ENCODE peak calls at places on chromosomes 7 and 10, in nine cellular contexts. E is left ventricle myocardium inferior; W is heart left ventricle; M is stomach; H is fibroblast of lung; O is activated B cell treated with CpG ODN at 0.5 μM for 24 hours; X is lower leg skin; C is CD4-positive, alpha-beta T cell; U is heart right ventricle. K is an unnamed sample.

GRCh38 chr10:81704596-81704995 is 170.4 kb upstream of the NRG3 start:
- DNase-seq in X (no peak), E (no peak), W (no peak), H (no peak), U (no peak), C (no peak), O (no peak), M (no peak), K (no peak)

GRCh38 chr7:93115796-93116195 is 2.0 kb downstream of the SAMD9 start:
- DNase-seq in O (no peak), E (no peak), W (no peak), U (no peak), M (no peak), C (no peak), H (peak), X (no peak), K (no peak)

GRCh38 chr10:4851846-4852245 is 25.8 kb downstream of the AKR1E2 start:
- DNase-seq in W (no peak), U (peak), E (peak), O (no peak), X (no peak), C (no peak), M (peak), H (no peak), K (no peak)

GRCh38 chr7:156764016-156764669 is 123.6 kb downstream of the RNF32 start:
- DNase-seq in W (peak), U (peak), X (peak), H (peak), E (peak), C (no peak), O (no peak), M (peak), K (peak)

GRCh38 chr7:17009007-17009719 is 127.4 kb upstream of the AGR3 start:
- DNase-seq in E (no peak), X (no peak), W (no peak), M (no peak), C (no peak), O (no peak), H (peak), U (no peak), K (no peak)

GRCh38 chr7:142935941-142936565 is 2.5 kb upstream of the TRPV5 start:
- DNase-seq in X (no peak), H (no peak), O (no peak), M (no peak), W (no peak), C (no peak), E (no peak), U (no peak), K (no peak)

GRCh38 chr7:151018421-151019129 is 5.7 kb downstream of the ATG9B start:
- DNase-seq in E (no peak), M (peak), X (no peak), W (no peak), O (peak), U (no peak), H (no peak), C (no peak), K (no peak)

GRCh38 chr10:97826892-97827291 is 22.8 kb upstream of the GOLGA7B start:
- DNase-seq in O (no peak), H (no peak), U (no peak), W (no peak), M (no peak), X (no peak), C (no peak), E (no peak), K (no peak)

GRCh38 chr7:82325416-82325815 is 118.2 kb downstream of the CACNA2D1 start:
- DNase-seq in E (no peak), M (no peak), U (no peak), O (no peak), H (no peak), X (no peak), W (no peak), C (no peak), K (no peak)

GRCh38 chr10:103691723-103692380 is 163.5 kb downstream of the SH3PXD2A start:
- DNase-seq in M (no peak), H (no peak), C (no peak), X (no peak), U (no peak), E (no peak), W (peak), O (peak), K (no peak)

GRCh38 chr7:4549681-4550080 is 132.4 kb upstream of the FOXK1 start:
- DNase-seq in O (no peak), M (no peak), E (peak), W (peak), U (peak), C (no peak), H (no peak), X (no peak), K (no peak)

GRCh38 chr7:26292768-26293560 is 1.3 kb downstream of the SNX10 start:
- DNase-seq in U (no peak), O (no peak), E (no peak), H (no peak), W (no peak), X (no peak), C (no peak), M (no peak), K (no peak)

GRCh38 chr10:133346413-133346812 is 760 bp upstream of the PRAP1 start:
- DNase-seq in H (no peak), M (no peak), X (no peak), U (no peak), O (no peak), E (no peak), C (no peak), W (no peak), K (no peak)

GRCh38 chr10:32039745-32040144 is 16.5 kb downstream of the KIF5B start:
- DNase-seq in M (no peak), U (no peak), O (no peak), E (no peak), X (no peak), W (no peak), H (no peak), C (no peak), K (no peak)

GRCh38 chr7:149496642-149497391 is 792 bp downstream of the ZNF746 start:
- DNase-seq in O (peak), X (no peak), M (peak), U (peak), C (peak), E (peak), H (peak), W (peak), K (no peak)

GRCh38 chr7:26729150-26729772 is 135.1 kb downstream of the SKAP2 start:
- DNase-seq in X (no peak), H (no peak), O (no peak), C (no peak), M (no peak), E (no peak), U (no peak), W (no peak), K (no peak)

GRCh38 chr7:22481726-22482125 is 18.3 kb downstream of the STEAP1B start:
- DNase-seq in W (no peak), O (no peak), E (no peak), M (no peak), C (no peak), X (no peak), H (no peak), U (peak), K (no peak)

GRCh38 chr7:128266891-128267839 is 26.1 kb downstream of the LEP start:
- DNase-seq in E (peak), W (peak), U (peak), H (peak), C (no peak), X (peak), O (no peak), M (peak), K (peak)

GRCh38 chr10:12466701-12467100 is 117.4 kb downstream of the CAMK1D start:
- DNase-seq in M (no peak), C (no peak), E (no peak), X (no peak), H (peak), O (no peak), U (no peak), W (no peak), K (no peak)

GRCh38 chr7:105678811-105679495 is 97.7 kb upstream of the EFCAB10 start:
- DNase-seq in E (peak), X (peak), U (peak), W (peak), C (no peak), M (peak), O (peak), H (peak), K (no peak)

GRCh38 chr7:93160410-93160809 is 12.2 kb upstream of the SAMD9L start:
- DNase-seq in X (no peak), O (no peak), C (no peak), M (no peak), H (no peak), E (no peak), W (no peak), U (no peak), K (no peak)

DNA sequence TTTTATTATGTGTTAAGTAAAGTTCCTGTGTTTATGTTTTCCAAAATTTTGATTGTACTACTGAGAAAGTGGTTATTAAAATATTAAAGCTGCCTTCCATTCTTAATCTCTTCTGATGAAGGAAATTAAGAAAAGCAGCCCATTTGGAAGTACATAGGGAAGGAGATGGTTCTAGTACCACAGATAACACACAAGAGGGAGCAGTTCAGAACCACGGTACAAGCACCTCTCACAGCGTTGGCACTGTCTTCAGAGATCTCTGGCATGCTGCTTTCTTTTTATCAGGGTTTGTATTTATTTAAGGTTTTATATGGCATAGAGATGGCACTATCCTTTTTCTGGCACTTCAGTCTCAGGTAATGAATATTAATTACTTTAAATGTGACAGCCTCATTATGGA is 111.6 kb downstream of the PHTF2 start:
- DNase-seq in U (no peak), E (no peak), W (no peak), C (no peak), H (no peak), X (no peak), O (no peak), M (no peak), K (no peak)
- TF ChIP-seq CTCF in U (no peak), E (peak), W (no peak), C (no peak), H (peak), X (no peak), O (no peak), M (no peak), K (no peak)

GRCh38 chr10:125230251-125230650 is 69.9 kb upstream of the CTBP2 start:
- DNase-seq in U (no peak), E (no peak), H (peak), O (no peak), X (no peak), W (no peak), C (no peak), M (no peak), K (no peak)

GRCh38 chr10:125232841-125233240 is 72.5 kb upstream of the CTBP2 start:
- DNase-seq in X (no peak), W (no peak), U (no peak), O (no peak), C (no peak), M (no peak), H (no peak), E (no peak), K (no peak)

GRCh38 chr10:125227546-125227945 is 67.2 kb upstream of the CTBP2 start:
- DNase-seq in C (no peak), O (no peak), W (no peak), X (no peak), M (no peak), U (no peak), E (no peak), H (no peak), K (no peak)

GRCh38 chr10:125231813-125232475 is 71.6 kb upstream of the CTBP2 start:
- DNase-seq in H (no peak), X (no peak), M (no peak), E (no peak), C (no peak), O (no peak), W (no peak), U (no peak), K (no peak)

GRCh38 chr10:125231116-125231812 is 70.9 kb upstream of the CTBP2 start:
- DNase-seq in U (no peak), O (no peak), M (no peak), C (no peak), E (no peak), W (no peak), X (no peak), H (peak), K (peak)
- TF ChIP-seq CTCF in U (no peak), O (no peak), M (no peak), C (no peak), E (no peak), W (no peak), X (no peak), H (peak), K (no peak)

DNA sequence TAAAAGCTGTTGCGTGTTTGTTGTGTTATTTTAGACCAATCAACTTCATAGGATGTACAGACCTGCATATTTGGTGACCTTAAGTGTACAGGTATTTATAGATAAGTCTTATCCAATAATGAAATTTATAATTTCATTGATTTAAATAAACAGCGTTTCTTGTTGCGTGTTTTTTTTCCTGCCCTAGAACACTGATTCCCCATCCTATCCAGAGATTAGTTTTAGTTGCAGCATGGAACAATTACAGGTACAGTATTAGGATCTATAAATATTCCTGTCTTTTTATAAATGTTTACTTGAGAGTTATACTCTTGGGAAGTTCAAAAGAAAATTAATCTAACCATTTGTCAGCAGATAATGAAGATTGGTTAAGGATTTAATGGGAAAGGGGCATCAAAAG is 2.1 kb upstream of the BMI1 start:
- DNase-seq in C (no peak), H (no peak), E (no peak), W (no peak), M (no peak), U (no peak), O (no peak), X (no peak), K (no peak)
- TF ChIP-seq CTCF in C (no peak), H (no peak), E (no peak), W (no peak), M (no peak), U (no peak), O (no peak), X (no peak), K (no peak)

GRCh38 chr7:18345641-18346234 is 149.8 kb upstream of the HDAC9 start:
- DNase-seq in X (no peak), W (no peak), H (peak), E (no peak), C (no peak), O (no peak), U (peak), M (peak), K (no peak)
- TF ChIP-seq CTCF in X (peak), W (peak), H (peak), E (peak), C (peak), O (peak), U (peak), M (peak), K (peak)

GRCh38 chr7:38451840-38452239 is 178.4 kb upstream of the TARP start:
- DNase-seq in E (no peak), C (no peak), O (no peak), M (no peak), H (peak), X (no peak), U (no peak), W (no peak), K (no peak)
- TF ChIP-seq CTCF in E (peak), C (no peak), O (no peak), M (no peak), H (peak), X (no peak), U (no peak), W (peak), K (peak)

DNA sequence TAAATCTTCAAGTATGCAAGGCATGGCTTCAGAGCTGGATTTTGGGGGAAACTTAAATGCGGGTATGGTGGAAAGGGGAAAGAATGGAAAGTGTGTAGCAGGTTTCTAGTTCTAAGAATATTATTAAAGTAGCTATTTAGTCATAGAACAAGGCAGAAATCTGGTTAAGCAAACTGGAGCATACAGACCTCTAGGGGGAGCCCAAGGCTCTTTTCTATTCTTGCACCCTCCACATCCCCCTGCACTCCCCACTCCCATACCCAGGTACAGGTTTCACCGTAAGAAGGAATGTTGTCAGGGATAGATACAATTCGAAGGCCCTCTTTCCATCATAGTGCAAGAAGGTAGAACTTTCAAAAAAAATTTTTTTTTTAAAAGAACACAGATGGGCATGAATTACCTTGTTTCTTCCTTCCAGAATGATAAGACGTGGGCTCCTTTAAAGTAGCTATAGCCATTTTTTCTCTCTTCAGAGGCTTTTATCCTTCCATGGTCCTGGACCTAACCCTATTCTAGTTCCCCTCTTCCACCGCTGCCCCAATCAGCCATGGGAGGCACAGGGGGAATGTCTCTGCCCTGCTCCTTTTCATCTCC is 41.5 kb upstream of the SMIM30 start:
- DNase-seq in O (no peak), H (peak), C (no peak), U (no peak), M (no peak), X (no peak), E (no peak), W (no peak), K (peak)
- TF ChIP-seq CTCF in O (no peak), H (peak), C (no peak), U (peak), M (no peak), X (no peak), E (peak), W (peak), K (peak)

GRCh38 chr10:8439040-8439439 is 384.6 kb downstream of the GATA3 start:
- DNase-seq in W (no peak), O (no peak), U (no peak), C (no peak), X (no peak), E (no peak), H (no peak), M (no peak), K (no peak)

GRCh38 chr10:8449909-8450308 is 395.4 kb downstream of the GATA3 start:
- DNase-seq in W (no peak), X (no peak), E (no peak), C (no peak), U (no peak), O (no peak), H (no peak), M (no peak), K (no peak)

GRCh38 chr10:8445353-8445752 is 390.9 kb downstream of the GATA3 start:
- DNase-seq in O (no peak), X (no peak), E (no peak), C (no peak), U (no peak), W (no peak), M (no peak), H (no peak), K (no peak)

GRCh38 chr10:8444630-8445029 is 390.1 kb downstream of the GATA3 start:
- DNase-seq in U (no peak), H (no peak), O (no peak), W (no peak), M (no peak), X (no peak), E (no peak), C (peak), K (no peak)
- TF ChIP-seq CTCF in U (no peak), H (no peak), O (no peak), W (no peak), M (no peak), X (no peak), E (no peak), C (peak), K (peak)

GRCh38 chr10:114749014-114749413 is 72.6 kb upstream of the FHIP2A start:
- DNase-seq in W (no peak), O (no peak), E (no peak), C (no peak), H (peak), M (no peak), X (no peak), U (peak), K (no peak)

GRCh38 chr10:114753126-114753525 is 68.5 kb upstream of the FHIP2A start:
- DNase-seq in W (no peak), U (no peak), O (no peak), M (no peak), E (no peak), H (peak), C (no peak), X (no peak), K (no peak)

GRCh38 chr10:114754445-114755320 is 66.9 kb upstream of the FHIP2A start:
- DNase-seq in M (no peak), X (no peak), U (no peak), W (no peak), H (peak), C (no peak), E (no peak), O (no peak), K (no peak)

GRCh38 chr10:114749545-114749944 is 72.0 kb upstream of the FHIP2A start:
- DNase-seq in M (no peak), H (no peak), U (no peak), O (no peak), C (no peak), X (no peak), W (no peak), E (no peak), K (no peak)

DNA sequence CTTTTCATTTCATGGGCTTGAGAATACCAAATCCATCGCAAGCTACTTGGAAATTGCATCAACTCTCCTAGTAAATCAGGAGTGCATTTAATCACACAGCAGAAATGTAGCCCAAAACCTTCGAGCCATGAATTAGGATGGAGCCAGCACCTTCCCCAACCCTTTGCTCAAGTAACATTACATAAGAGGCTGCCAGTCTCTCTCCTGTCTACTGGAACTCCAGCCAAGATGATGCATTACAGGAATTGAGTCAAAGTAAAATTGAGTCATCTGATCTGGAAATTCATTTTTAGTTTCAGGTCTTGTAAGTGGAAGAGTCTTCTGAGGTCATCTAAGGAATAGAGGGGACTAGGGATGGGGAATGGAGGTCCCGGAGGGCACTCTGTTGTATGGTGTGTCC is 69.7 kb upstream of the FHIP2A start:
- DNase-seq in O (no peak), C (no peak), E (no peak), W (no peak), M (no peak), X (no peak), H (no peak), U (no peak), K (no peak)
- TF ChIP-seq CTCF in O (no peak), C (no peak), E (no peak), W (no peak), M (no peak), X (no peak), H (no peak), U (no peak), K (no peak)

K was measured in kidney epithelial cell.